ENCODE peak calls at places on chromosomes 3 and 15, in six cellular contexts. M is GM13976, W is astrocyte of the cerebellum, B is ovary, Y is fibroblast of mammary gland, R is bronchial epithelial cell. D is an unnamed sample.

GRCh38 chr3:11154953-11155325 is 646 bp downstream of the HRH1 start:
- DNase-seq in M (no peak), W (no peak), B (no peak), Y (peak), R (peak), D (no peak)

GRCh38 chr3:21256932-21257331 is 494.1 kb downstream of the ZNF385D start:
- DNase-seq in M (no peak), W (peak), B (no peak), Y (no peak), R (no peak), D (no peak)

GRCh38 chr3:135868801-135869200 is 96.7 kb upstream of the PPP2R3A start:
- DNase-seq in M (no peak), W (no peak), B (no peak), Y (no peak), R (no peak), D (no peak)

GRCh38 chr3:81279481-81280273 is 481.8 kb downstream of the GBE1 start:
- DNase-seq in M (no peak), W (no peak), B (no peak), Y (no peak), R (no peak), D (no peak)

GRCh38 chr3:15102256-15102655 is 3.3 kb upstream of the RBSN start:
- DNase-seq in M (no peak), W (no peak), B (no peak), Y (no peak), R (no peak), D (no peak)

GRCh38 chr15:81887913-81888312 is 157.9 kb downstream of the MEX3B start:
- DNase-seq in M (no peak), W (peak), B (no peak), Y (peak), R (peak), D (no peak)

GRCh38 chr15:29452881-29453731 is 183.5 kb upstream of the NSMCE3 start:
- DNase-seq in M (no peak), W (no peak), B (no peak), Y (no peak), R (no peak), D (no peak)

GRCh38 chr3:119173325-119173724 is at the start of gene UPK1B:
- DNase-seq in M (no peak), W (no peak), B (no peak), Y (no peak), R (no peak), D (no peak)

GRCh38 chr3:169227911-169228310 is 435.6 kb downstream of the MECOM start:
- DNase-seq in M (no peak), W (peak), B (no peak), Y (peak), R (no peak), D (no peak)

GRCh38 chr15:33022629-33023028 is 171.9 kb downstream of the FMN1 start:
- DNase-seq in M (no peak), W (no peak), B (no peak), Y (peak), R (peak), D (no peak)

GRCh38 chr3:159788291-159788690 is 200.3 kb upstream of the IL12A start:
- DNase-seq in M (no peak), W (peak), B (no peak), Y (no peak), R (no peak), D (no peak)

GRCh38 chr3:175187586-175187985 is 328.5 kb downstream of the NAALADL2 start:
- DNase-seq in M (no peak), W (no peak), B (no peak), Y (peak), R (no peak), D (no peak)

GRCh38 chr3:190381356-190381940 is 6.5 kb upstream of the CLDN16 start:
- DNase-seq in M (no peak), W (no peak), B (no peak), Y (peak), R (peak), D (no peak)

GRCh38 chr15:71251548-71252035 is 136.3 kb downstream of the THSD4 start:
- DNase-seq in M (no peak), W (no peak), B (no peak), Y (no peak), R (peak), D (no peak)

GRCh38 chr3:49533786-49534519 is 20.3 kb upstream of the BSN start:
- DNase-seq in M (no peak), W (no peak), B (peak), Y (no peak), R (no peak), D (no peak)

GRCh38 chr3:177778633-177779032 is 581.4 kb upstream of the TBL1XR1 start:
- DNase-seq in M (no peak), W (no peak), B (no peak), Y (no peak), R (no peak), D (no peak)

GRCh38 chr3:12476238-12476897 is 7.9 kb upstream of the TSEN2 start:
- DNase-seq in M (no peak), W (peak), B (no peak), Y (peak), R (peak), D (no peak)

GRCh38 chr3:72097053-72097452 is 312.1 kb upstream of the PROK2 start:
- DNase-seq in M (no peak), W (no peak), B (no peak), Y (no peak), R (no peak), D (no peak)

GRCh38 chr3:194364652-194365434 is 4.7 kb downstream of the LRRC15 start:
- DNase-seq in M (no peak), W (peak), B (no peak), Y (peak), R (no peak), D (no peak)

GRCh38 chr3:194304186-194304917 is 46.8 kb downstream of the CPN2 start:
- DNase-seq in M (no peak), W (no peak), B (no peak), Y (no peak), R (no peak), D (no peak)

GRCh38 chr15:93086791-93087190 is 2.2 kb downstream of the RGMA start:
- DNase-seq in M (no peak), W (no peak), B (no peak), Y (no peak), R (no peak), D (no peak)

GRCh38 chr15:93089855-93090305 is 869 bp upstream of the RGMA start:
- DNase-seq in M (no peak), W (no peak), B (no peak), Y (no peak), R (no peak), D (no peak)

GRCh38 chr15:93088981-93089854 is at the start of gene RGMA:
- DNase-seq in M (no peak), W (no peak), B (peak), Y (no peak), R (no peak), D (no peak)

GRCh38 chr15:93087825-93088199 is 1.2 kb downstream of the RGMA start:
- DNase-seq in M (peak), W (peak), B (peak), Y (peak), R (peak), D (no peak)

GRCh38 chr15:93088200-93088980 is 621 bp downstream of the RGMA start:
- DNase-seq in M (peak), W (no peak), B (peak), Y (no peak), R (no peak), D (no peak)
- TF ChIP-seq CTCF in M (no peak), W (no peak), B (no peak), Y (no peak), R (no peak), D (peak)

GRCh38 chr3:59559721-59560514 is 510.1 kb upstream of the CFAP20DC start:
- DNase-seq in M (no peak), W (peak), B (no peak), Y (peak), R (peak), D (no peak)
- TF ChIP-seq CTCF in M (no peak), W (peak), B (no peak), Y (no peak), R (no peak), D (no peak)

GRCh38 chr15:31173790-31174450 is 72.4 kb upstream of the TRPM1 start:
- DNase-seq in M (peak), W (no peak), B (no peak), Y (no peak), R (no peak), D (no peak)

GRCh38 chr15:31178705-31179104 is 77.2 kb upstream of the TRPM1 start:
- DNase-seq in M (no peak), W (no peak), B (no peak), Y (no peak), R (no peak), D (no peak)

GRCh38 chr15:31175484-31175883 is 74.0 kb upstream of the TRPM1 start:
- DNase-seq in M (peak), W (no peak), B (no peak), Y (no peak), R (no peak), D (no peak)

GRCh38 chr15:31177936-31178335 is 76.4 kb upstream of the TRPM1 start:
- DNase-seq in M (no peak), W (no peak), B (no peak), Y (no peak), R (peak), D (no peak)

DNA sequence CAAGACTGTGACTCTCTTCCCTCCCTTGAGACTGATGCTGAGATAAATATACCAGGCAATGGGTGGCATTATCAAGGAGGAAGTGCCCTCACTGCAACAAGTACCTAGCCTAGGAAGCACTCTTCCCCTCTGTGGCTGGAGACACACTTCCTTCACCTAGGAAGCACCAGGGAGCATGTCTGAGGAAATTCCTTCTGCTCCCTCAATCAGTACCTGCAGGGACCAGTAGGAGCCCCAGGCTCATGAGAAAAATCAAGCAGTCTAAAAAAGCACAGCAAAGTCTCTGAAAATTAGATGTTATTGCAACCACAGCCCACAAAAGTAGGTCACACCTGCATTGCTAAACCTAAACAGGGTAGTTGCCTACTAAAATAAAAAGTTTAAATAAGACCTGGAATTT is 78.2 kb upstream of the TRPM1 start:
- DNase-seq in M (no peak), W (no peak), B (no peak), Y (no peak), R (no peak), D (no peak)
- TF ChIP-seq CTCF in M (no peak), W (no peak), B (no peak), Y (no peak), R (no peak), D (no peak)

DNA sequence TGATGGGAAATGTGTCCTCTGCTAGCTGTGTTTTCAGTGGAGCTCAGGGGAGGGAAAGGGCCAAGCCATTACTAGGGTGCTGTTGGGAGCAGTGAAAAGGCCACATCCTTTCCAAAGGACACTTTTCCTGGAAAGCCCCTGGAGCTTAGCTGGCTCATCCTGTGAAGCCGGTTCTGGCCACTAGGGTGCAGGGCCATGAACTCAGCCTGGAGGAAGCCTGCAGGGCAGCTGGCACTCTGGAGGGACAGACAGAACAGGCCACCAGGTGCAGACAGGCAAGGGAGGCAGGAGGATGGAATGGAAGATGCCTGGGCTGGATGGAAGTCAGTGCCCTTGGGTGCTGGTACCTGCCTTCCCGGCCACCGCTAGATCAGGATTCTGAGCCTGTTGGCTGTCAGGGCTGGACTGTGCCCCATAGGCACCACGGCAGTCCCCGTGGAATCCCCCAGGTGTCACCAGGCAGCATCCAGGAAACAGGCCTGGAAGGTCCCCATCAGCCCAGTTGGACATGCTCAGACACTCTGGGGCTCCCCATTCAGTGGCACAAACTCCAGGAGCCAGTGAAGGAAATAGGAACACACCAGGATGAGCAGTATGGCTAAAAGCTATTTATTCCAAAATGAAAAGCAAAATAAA is 76.2 kb upstream of the C2CD4B start:
- DNase-seq in M (no peak), W (no peak), B (no peak), Y (peak), R (peak), D (no peak)
- TF ChIP-seq CTCF in M (no peak), W (peak), B (no peak), Y (peak), R (peak), D (peak)

DNA sequence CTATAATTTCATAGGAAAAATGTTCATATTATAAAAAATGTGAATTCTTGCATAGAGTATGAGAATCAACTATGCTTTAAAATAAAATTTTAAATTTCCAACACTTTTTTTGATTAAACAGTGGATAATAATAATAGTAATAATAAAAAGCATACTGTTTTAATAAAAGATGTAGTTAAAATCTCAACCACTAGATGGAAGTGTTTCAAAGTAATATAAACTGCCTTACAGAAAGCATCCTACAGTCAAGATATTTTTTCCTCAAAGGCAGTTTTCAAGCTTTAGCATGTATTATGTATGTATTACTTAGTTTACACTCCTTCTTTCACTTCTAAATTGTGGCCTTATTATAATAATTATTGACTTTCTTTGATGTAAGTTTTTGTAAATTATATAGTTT is 217.5 kb downstream of the CHL1 start:
- DNase-seq in M (peak), W (peak), B (no peak), Y (peak), R (peak), D (no peak)
- TF ChIP-seq CTCF in M (no peak), W (no peak), B (no peak), Y (peak), R (peak), D (peak)

DNA sequence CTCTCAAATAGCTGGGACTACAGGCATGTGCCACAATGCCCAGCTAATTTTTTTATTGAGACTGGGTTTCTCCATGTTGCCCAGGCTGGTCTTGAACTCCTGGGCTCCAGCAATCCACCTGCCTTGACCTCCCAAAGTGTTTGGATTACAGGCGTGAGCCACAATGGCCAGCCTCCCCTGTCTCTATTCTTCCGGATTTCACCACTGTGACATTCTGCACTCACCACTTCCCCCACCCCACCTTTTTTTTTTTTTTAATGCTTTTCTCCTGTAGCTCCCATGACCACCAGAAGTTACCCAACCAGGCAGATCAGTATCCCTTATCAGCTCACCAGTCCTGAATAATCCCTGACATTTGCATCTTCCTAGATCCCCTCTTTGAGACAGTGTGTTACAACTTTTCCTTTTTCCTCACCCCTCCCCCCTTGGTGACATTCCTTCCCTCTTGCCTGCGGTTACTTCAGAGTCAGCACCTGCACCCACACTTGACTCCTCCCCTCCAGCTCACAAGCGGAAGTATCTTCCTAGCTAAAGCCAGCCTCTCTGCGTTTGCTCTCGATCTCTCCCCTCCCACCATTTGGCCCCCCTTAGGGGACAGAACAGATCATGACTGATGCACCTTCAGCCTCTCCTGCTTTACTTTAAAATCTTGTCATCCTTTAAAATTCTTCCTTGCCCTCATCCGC is 13.5 kb upstream of the ZNF592 start:
- DNase-seq in M (peak), W (no peak), B (no peak), Y (no peak), R (peak), D (no peak)
- TF ChIP-seq CTCF in M (no peak), W (no peak), B (no peak), Y (no peak), R (no peak), D (no peak)

DNA sequence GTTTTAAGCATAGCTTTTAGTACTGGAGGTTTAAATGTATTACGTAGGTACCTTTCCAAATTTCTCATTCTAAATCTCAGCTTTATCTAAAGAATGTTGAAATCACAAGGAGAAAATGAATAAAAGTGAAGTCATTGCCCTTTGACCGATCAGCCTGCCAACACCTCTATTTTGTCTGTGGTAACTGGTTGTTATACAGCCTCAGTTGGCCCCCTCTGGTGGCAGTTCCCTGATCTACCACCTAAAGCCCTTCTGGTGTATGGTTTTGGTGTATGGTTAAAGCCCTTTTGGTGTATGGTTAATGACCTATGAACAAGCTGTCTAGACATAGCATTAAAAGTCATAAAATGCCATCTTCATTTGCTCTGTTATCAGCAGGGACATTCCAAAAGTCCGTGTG is 378.2 kb upstream of the AZI2 start:
- DNase-seq in M (peak), W (no peak), B (no peak), Y (peak), R (peak), D (no peak)
- TF ChIP-seq CTCF in M (peak), W (peak), B (no peak), Y (peak), R (peak), D (peak)

GRCh38 chr15:73948396-73948795 is 22.1 kb downstream of the LOXL1 start:
- DNase-seq in M (no peak), W (no peak), B (no peak), Y (no peak), R (no peak), D (peak)
- TF ChIP-seq CTCF in M (no peak), W (no peak), B (no peak), Y (no peak), R (no peak), D (no peak)

DNA sequence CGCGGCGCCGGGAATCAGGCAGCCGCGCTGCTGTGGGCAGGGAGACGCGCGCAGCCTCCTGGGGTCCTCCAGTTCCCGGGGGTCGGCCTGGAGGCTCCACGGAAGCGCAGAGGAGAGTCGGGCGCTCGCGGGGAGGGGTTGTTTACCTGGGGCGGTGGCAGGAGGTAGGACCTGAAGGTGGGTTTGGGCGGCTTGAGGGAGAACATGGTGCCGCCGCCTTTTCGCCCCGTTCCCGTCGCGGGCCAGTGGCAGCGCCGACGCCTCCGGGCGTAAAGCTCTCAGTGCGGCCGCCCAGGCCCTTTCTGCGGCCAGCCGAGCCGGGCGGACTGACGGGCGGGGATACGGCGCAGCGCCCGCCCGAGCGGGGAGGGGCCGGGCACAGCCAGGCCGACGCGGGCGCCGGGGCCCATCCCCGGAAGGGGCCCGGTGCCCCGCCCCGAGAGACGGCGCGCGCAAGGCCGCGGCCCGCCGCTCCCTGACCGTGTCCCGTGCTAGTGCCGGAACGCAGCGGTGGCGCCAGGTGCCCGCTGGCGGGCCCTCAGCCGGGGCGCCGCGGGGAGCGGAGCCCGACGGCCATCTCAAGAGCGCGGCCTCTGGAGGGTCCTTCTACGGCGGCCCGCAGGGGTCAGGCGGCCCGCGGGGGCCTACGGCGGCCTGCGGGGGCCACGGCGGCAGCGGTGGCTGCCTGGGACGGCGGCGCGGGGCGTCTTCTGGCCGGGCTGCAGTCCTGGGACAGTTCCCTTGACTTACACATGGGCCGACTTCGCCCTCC is at the start of gene MTMR10:
- DNase-seq in M (peak), W (peak), B (peak), Y (peak), R (peak), D (peak)
- TF ChIP-seq CTCF in M (no peak), W (no peak), B (no peak), Y (no peak), R (no peak), D (peak)